ENCODE peak calls at places on chromosomes 12 and 14, in six cellular contexts. R, W, P, H, M and I are unnamed samples.

GRCh38 chr14:31243860-31244259 is 36.3 kb upstream of the HECTD1 start:
- DNase-seq in P (no peak), H (no peak), W (no peak), R (no peak), M (no peak), I (no peak)

GRCh38 chr12:52086944-52087835 is 7.7 kb downstream of the SMIM41 start:
- DNase-seq in W (no peak), R (no peak), M (no peak), H (no peak), P (no peak), I (no peak)

GRCh38 chr14:101004954-101005353 is 101.4 kb upstream of the RTL1 start:
- DNase-seq in W (no peak), P (no peak), R (no peak), M (no peak), H (no peak), I (peak; percentile 62)

GRCh38 chr14:51430079-51430478 is 190.0 kb downstream of the TMX1 start:
- DNase-seq in M (no peak), P (no peak), H (peak; percentile 29), R (no peak), W (no peak), I (no peak)

GRCh38 chr12:29620030-29620429 is 122.5 kb upstream of the OVCH1 start:
- DNase-seq in W (no peak), H (no peak), P (no peak), M (no peak), R (no peak), I (no peak)

GRCh38 chr12:21828111-21828775 is 53.7 kb upstream of the KCNJ8 start:
- DNase-seq in W (no peak), P (no peak), M (no peak), H (no peak), R (no peak), I (no peak)

GRCh38 chr12:97476255-97476654 is 13.7 kb downstream of the RMST start:
- DNase-seq in H (no peak), W (no peak), P (no peak), R (no peak), M (no peak), I (no peak)

GRCh38 chr12:6407206-6407954 is 23.4 kb downstream of the LTBR start:
- DNase-seq in M (no peak), H (no peak), R (no peak), W (no peak), P (no peak), I (no peak)

GRCh38 chr12:107207931-107208515 is 114.7 kb upstream of the CRY1 start:
- DNase-seq in W (no peak), R (no peak), P (no peak), H (no peak), M (no peak), I (no peak)

GRCh38 chr12:48973992-48974673 is 2.6 kb upstream of the WNT10B start:
- DNase-seq in H (peak; percentile 53), W (peak; percentile 56), P (peak; percentile 75), M (no peak), R (no peak), I (peak; percentile 46)

GRCh38 chr12:85996280-85996679 is 122.2 kb downstream of the NTS start:
- DNase-seq in M (no peak), P (no peak), R (no peak), H (peak; percentile 81), W (no peak), I (no peak)

GRCh38 chr14:23563473-23564180 is 4.0 kb downstream of the AP1G2 start:
- DNase-seq in P (no peak), H (no peak), W (no peak), R (no peak), M (no peak), I (no peak)
- TF ChIP-seq MYC in P (no peak), H (no peak), W (no peak), R (no peak), M (no peak), I (no peak)

GRCh38 chr14:102323102-102323501 is 3.6 kb downstream of the ZNF839 start:
- DNase-seq in W (peak; percentile 79), H (peak; percentile 71), P (no peak), M (peak; percentile 71), R (no peak), I (peak; percentile 76)
- TF ChIP-seq MYC in W (no peak), H (no peak), P (no peak), M (no peak), R (no peak), I (no peak)

GRCh38 chr12:125105600-125105999 is 40.4 kb downstream of the AACS start:
- DNase-seq in M (no peak), W (no peak), P (no peak), R (no peak), H (no peak), I (no peak)
- TF ChIP-seq MYC in M (no peak), W (no peak), P (no peak), R (no peak), H (no peak), I (no peak)

GRCh38 chr14:94769413-94770250 is at the start of gene GSC:
- DNase-seq in M (no peak), H (peak; percentile 21), R (no peak), W (peak; percentile 57), P (no peak), I (peak; percentile 17)

GRCh38 chr14:94768521-94769412 is 1.1 kb downstream of the GSC start:
- DNase-seq in M (no peak), R (no peak), H (no peak), P (no peak), W (peak; percentile 13), I (peak; percentile 19)

GRCh38 chr14:94770251-94770749 is 387 bp upstream of the GSC start:
- DNase-seq in M (no peak), H (no peak), W (no peak), P (no peak), R (no peak), I (no peak)

GRCh38 chr14:94767321-94767878 is 2.5 kb downstream of the GSC start:
- DNase-seq in R (no peak), P (no peak), M (no peak), H (no peak), W (no peak), I (no peak)

GRCh38 chr14:94768141-94768520 is 1.8 kb downstream of the GSC start:
- DNase-seq in H (no peak), P (no peak), R (no peak), W (no peak), M (no peak), I (no peak)
- TF ChIP-seq MYC in H (no peak), P (no peak), R (no peak), W (no peak), M (no peak), I (no peak)

DNA sequence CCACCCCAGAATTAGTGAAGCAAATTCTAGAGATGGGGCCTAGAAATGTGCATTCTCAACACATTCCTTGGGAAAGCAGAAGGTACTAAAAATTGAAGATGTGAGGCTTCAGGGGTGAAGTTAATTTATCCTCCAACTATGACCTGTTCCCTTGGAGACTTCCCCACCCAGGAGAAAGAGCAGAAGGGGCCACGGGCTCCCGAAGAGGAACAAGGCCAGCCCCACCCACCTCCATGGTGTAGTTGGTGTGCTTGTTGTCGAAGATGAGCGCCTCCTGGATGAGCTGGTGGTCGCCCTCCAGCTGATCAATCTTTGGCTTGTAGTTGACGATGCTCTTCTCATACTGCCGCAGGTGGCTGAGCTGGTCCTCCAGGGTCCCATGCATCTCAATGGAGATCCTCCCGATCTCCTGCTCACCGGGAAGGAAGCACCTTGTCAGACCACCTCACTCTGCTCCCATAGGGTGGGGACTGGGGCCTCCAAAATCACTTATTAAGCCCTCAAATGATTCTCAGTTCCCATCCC is 87.8 kb upstream of the ZFP36L1 start:
- DNase-seq in P (no peak), W (no peak), R (no peak), M (no peak), H (no peak), I (no peak)
- TF ChIP-seq MYC in P (no peak), W (no peak), R (no peak), M (no peak), H (no peak), I (no peak)

GRCh38 chr12:9241301-9241700 is 33.1 kb upstream of the PZP start:
- DNase-seq in R (no peak), H (no peak), W (no peak), M (no peak), P (no peak), I (no peak)

GRCh38 chr12:9240776-9241175 is 32.6 kb upstream of the PZP start:
- DNase-seq in P (no peak), W (no peak), M (no peak), R (no peak), H (no peak), I (no peak)

GRCh38 chr12:9235519-9235918 is 27.3 kb upstream of the PZP start:
- DNase-seq in P (no peak), R (no peak), M (no peak), H (no peak), W (no peak), I (no peak)

DNA sequence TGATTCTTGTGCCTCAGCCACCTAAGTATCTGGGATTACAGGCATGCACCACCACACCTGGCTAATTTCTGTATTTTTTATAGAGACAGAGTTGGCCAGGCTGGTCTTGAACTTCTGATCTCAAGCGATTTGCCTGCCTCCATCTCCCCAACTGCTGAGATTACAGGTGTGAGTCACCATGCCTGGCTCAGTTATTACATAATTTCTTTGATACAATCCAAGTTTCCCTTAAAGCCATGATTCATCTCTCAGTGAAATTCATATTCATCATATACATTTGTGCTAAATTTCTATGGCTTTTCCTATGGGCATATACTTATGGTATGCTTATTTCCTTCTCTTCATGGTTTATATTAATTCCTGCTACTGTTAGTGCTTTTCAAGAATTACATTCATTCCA is 29.1 kb upstream of the PZP start:
- DNase-seq in M (no peak), W (no peak), P (no peak), R (no peak), H (no peak), I (no peak)
- TF ChIP-seq MYC in M (no peak), W (no peak), P (no peak), R (no peak), H (no peak), I (no peak)

GRCh38 chr12:114447799-114448617 is 42.1 kb upstream of the TBX5 start:
- DNase-seq in M (no peak), W (no peak), P (no peak), R (no peak), H (no peak), I (no peak)

GRCh38 chr12:114448618-114448933 is 42.6 kb upstream of the TBX5 start:
- DNase-seq in P (no peak), H (no peak), R (no peak), M (no peak), W (no peak), I (no peak)

GRCh38 chr12:114450511-114451300 is 44.8 kb upstream of the TBX5 start:
- DNase-seq in R (no peak), M (no peak), H (no peak), P (no peak), W (no peak), I (no peak)

GRCh38 chr12:114451657-114452056 is 45.7 kb upstream of the TBX5 start:
- DNase-seq in P (no peak), W (no peak), M (no peak), H (no peak), R (no peak), I (no peak)

DNA sequence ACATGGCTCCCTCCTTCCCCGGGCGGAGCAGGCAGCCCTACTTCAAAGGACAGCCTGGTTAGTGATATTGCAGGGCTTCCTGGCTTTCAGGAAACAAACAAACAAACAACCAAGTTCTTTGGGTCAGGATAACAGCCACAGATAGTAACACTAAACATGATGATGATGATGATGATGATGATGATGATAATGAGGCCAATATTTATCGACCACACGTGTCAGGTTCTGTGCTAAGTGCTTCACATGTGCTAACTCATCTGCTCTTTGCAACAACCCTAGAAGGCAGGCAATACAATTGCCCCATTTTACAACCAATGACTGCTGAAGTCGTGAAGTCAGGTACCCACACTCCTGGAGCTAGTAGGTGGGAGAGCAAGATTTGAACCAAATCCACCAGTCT is 44.1 kb upstream of the TBX5 start:
- DNase-seq in W (no peak), R (no peak), H (no peak), P (no peak), M (no peak), I (no peak)
- TF ChIP-seq MYC in W (no peak), R (no peak), H (no peak), P (no peak), M (no peak), I (no peak)